ENCODE peak calls at places on chromosome 16, in four cellular contexts. One of them, this sample, is unnamed.

GRCh38 chr16:30421010-30421409 is 8.8 kb downstream of the DCTPP1 start:
- DNase-seq in GM12864: no peak
- DNase-seq in C1 segment of cervical spinal cord: no peak
- DNase-seq in GF-D8: no peak
- DNase-seq in this sample: no peak

GRCh38 chr16:9854665-9855064 is 327.6 kb downstream of the GRIN2A start:
- DNase-seq in GM12864: no peak
- DNase-seq in GF-D8: no peak
- DNase-seq in C1 segment of cervical spinal cord: no peak
- DNase-seq in this sample: no peak

GRCh38 chr16:2365397-2365796 is 24.9 kb upstream of the ABCA3 start:
- DNase-seq in GM12864: no peak
- DNase-seq in GF-D8: no peak
- DNase-seq in C1 segment of cervical spinal cord: no peak
- DNase-seq in this sample: no peak

GRCh38 chr16:29699324-29700219 is 20.6 kb downstream of the QPRT start:
- DNase-seq in C1 segment of cervical spinal cord: no peak
- DNase-seq in GM12864: no peak
- DNase-seq in GF-D8: no peak
- DNase-seq in this sample: no peak

GRCh38 chr16:53201900-53202299 is 147.1 kb downstream of the CHD9 start:
- DNase-seq in GM12864: no peak
- DNase-seq in GF-D8: no peak
- DNase-seq in C1 segment of cervical spinal cord: no peak
- DNase-seq in this sample: no peak

GRCh38 chr16:78976212-78976611 is 624.3 kb downstream of the MAF start:
- DNase-seq in C1 segment of cervical spinal cord: no peak
- DNase-seq in GF-D8: no peak
- DNase-seq in GM12864: no peak
- DNase-seq in this sample: no peak

GRCh38 chr16:49811630-49812334 is 44.1 kb downstream of the ZNF423 start:
- DNase-seq in GM12864: no peak
- DNase-seq in GF-D8: no peak
- DNase-seq in C1 segment of cervical spinal cord: peak
- DNase-seq in this sample: no peak

GRCh38 chr16:9258423-9259051 is 167.1 kb downstream of the HAPSTR1 start:
- DNase-seq in C1 segment of cervical spinal cord: peak
- DNase-seq in GF-D8: no peak
- DNase-seq in GM12864: peak
- DNase-seq in this sample: no peak

GRCh38 chr16:16073884-16074781 is 124.7 kb downstream of the ABCC1 start:
- DNase-seq in C1 segment of cervical spinal cord: no peak
- DNase-seq in GM12864: no peak
- DNase-seq in GF-D8: peak
- DNase-seq in this sample: no peak

GRCh38 chr16:28981517-28981916 is 3.3 kb upstream of the LAT start:
- DNase-seq in C1 segment of cervical spinal cord: no peak
- DNase-seq in GF-D8: no peak
- DNase-seq in GM12864: no peak
- DNase-seq in this sample: no peak

GRCh38 chr16:89052824-89053724 is 40.6 kb upstream of the ACSF3 start:
- DNase-seq in GM12864: no peak
- DNase-seq in GF-D8: peak
- DNase-seq in C1 segment of cervical spinal cord: peak
- DNase-seq in this sample: no peak

GRCh38 chr16:50367777-50368409 is 895 bp downstream of the BRD7 start:
- DNase-seq in C1 segment of cervical spinal cord: no peak
- DNase-seq in GM12864: no peak
- DNase-seq in GF-D8: no peak
- DNase-seq in this sample: no peak

GRCh38 chr16:77171750-77172635 is 19.0 kb upstream of the MON1B start:
- DNase-seq in GM12864: peak
- DNase-seq in GF-D8: no peak
- DNase-seq in C1 segment of cervical spinal cord: no peak
- DNase-seq in this sample: no peak

GRCh38 chr16:56260378-56260987 is 69.2 kb downstream of the GNAO1 start:
- DNase-seq in GF-D8: no peak
- DNase-seq in C1 segment of cervical spinal cord: no peak
- DNase-seq in GM12864: no peak
- DNase-seq in this sample: no peak

GRCh38 chr16:90019543-90020259 is 445 bp upstream of the DBNDD1 start:
- DNase-seq in GF-D8: no peak
- DNase-seq in C1 segment of cervical spinal cord: no peak
- DNase-seq in GM12864: no peak
- DNase-seq in this sample: no peak

GRCh38 chr16:20906871-20907255 is 6.3 kb downstream of the LYRM1 start:
- DNase-seq in GF-D8: no peak
- DNase-seq in C1 segment of cervical spinal cord: no peak
- DNase-seq in GM12864: no peak
- DNase-seq in this sample: no peak